ENCODE peak calls at places on chromosomes 6 and 20, in seven cellular contexts. A is breast epithelium, W is psoas muscle, B is spleen, O is cardiac muscle cell, R is left ventricle myocardium inferior, Q is heart right ventricle. H is an unnamed sample. For H3K27me3 and H3K4me1, the result is how much of the 10 kb centered on the place peaks cover.

GRCh38 chr6:19472168-19472567 is 365.0 kb upstream of the ID4 start:
- DNase-seq in Q (no peak), B (no peak), A (no peak), R (no peak), O (peak), W (no peak), H (no peak)

GRCh38 chr6:127539292-127539691 is 20.2 kb upstream of the MTCL3 start:
- DNase-seq in A (no peak), B (no peak), W (no peak), R (no peak), O (peak), Q (no peak), H (no peak)

GRCh38 chr6:17167327-17167979 is 65.6 kb downstream of the STMND1 start:
- DNase-seq in A (no peak), R (peak), W (peak), O (peak), Q (peak), B (no peak), H (no peak)

GRCh38 chr6:158784505-158784904 is 34.7 kb downstream of the EZR start:
- DNase-seq in A (no peak), W (no peak), Q (no peak), R (no peak), O (peak), B (no peak), H (no peak)

GRCh38 chr20:53826597-53827291 is 233.1 kb upstream of the ZNF217 start:
- DNase-seq in B (peak), O (no peak), Q (no peak), A (no peak), W (no peak), R (no peak), H (no peak)

GRCh38 chr20:13856356-13856755 is 71.5 kb downstream of the NDUFAF5 start:
- DNase-seq in W (no peak), R (no peak), B (no peak), O (no peak), Q (no peak), A (no peak), H (no peak)

GRCh38 chr6:48429021-48429420 is 318.0 kb upstream of the PTCHD4 start:
- DNase-seq in A (no peak), B (no peak), O (no peak), R (no peak), Q (no peak), W (no peak), H (no peak)

GRCh38 chr6:119240257-119241123 is 109.1 kb downstream of the MAN1A1 start:
- DNase-seq in B (no peak), O (peak), A (no peak), W (no peak), Q (no peak), R (no peak), H (no peak)

GRCh38 chr6:116969211-116969863 is 92.3 kb downstream of the RFX6 start:
- DNase-seq in B (no peak), W (no peak), A (no peak), O (peak), Q (peak), R (no peak), H (no peak)

GRCh38 chr20:839626-840025 is 6.1 kb downstream of the FAM110A start:
- DNase-seq in W (no peak), Q (no peak), R (no peak), A (no peak), O (no peak), B (no peak), H (no peak)

GRCh38 chr20:7716286-7716972 is 223.8 kb downstream of the HAO1 start:
- DNase-seq in R (no peak), A (no peak), W (no peak), B (no peak), O (peak), Q (no peak), H (no peak)

GRCh38 chr20:50413088-50413500 is 97.1 kb upstream of the PTPN1 start:
- DNase-seq in W (no peak), Q (no peak), B (no peak), A (no peak), O (peak), R (no peak), H (no peak)

GRCh38 chr6:148776321-148776966 is 29.6 kb downstream of the UST start:
- DNase-seq in O (peak), Q (no peak), A (no peak), R (no peak), B (no peak), W (no peak), H (no peak)

GRCh38 chr6:154169193-154169847 is 130.3 kb downstream of the OPRM1 start:
- DNase-seq in R (no peak), A (no peak), O (peak), B (no peak), W (no peak), Q (no peak), H (no peak)

GRCh38 chr6:53302678-53303360 is 45.9 kb downstream of the ELOVL5 start:
- DNase-seq in B (no peak), A (no peak), R (no peak), Q (no peak), W (no peak), O (peak), H (no peak)

GRCh38 chr6:45082091-45082490 is 246.0 kb upstream of the RUNX2 start:
- DNase-seq in Q (no peak), B (no peak), O (peak), A (no peak), R (no peak), W (no peak), H (no peak)

GRCh38 chr6:131643262-131643631 is 6.1 kb downstream of the ENPP3 start:
- DNase-seq in R (no peak), W (no peak), A (no peak), O (no peak), B (no peak), Q (no peak), H (no peak)

DNA sequence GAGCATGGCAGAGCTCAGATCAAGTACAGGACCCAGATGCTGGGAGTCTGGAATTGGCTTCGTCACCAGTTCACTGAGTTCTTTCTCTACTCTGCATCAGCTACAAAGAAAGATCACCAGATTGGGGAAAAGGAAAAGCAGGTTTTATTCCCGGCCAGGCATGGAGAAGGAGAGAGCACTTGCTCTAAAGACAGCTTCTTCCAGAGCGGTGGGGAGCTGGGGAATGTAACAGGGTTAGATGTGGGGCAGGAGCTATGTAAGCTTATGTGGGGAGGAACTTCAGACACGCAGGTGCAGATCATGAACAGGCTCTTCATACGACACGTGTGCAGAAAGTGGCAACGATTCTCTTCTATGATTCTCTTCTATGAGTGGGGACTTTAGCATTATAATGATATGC is 4.9 kb upstream of the ACSS1 start:
- DNase-seq in R (no peak), A (no peak), O (no peak), Q (no peak), B (peak), W (no peak), H (no peak)
- H3K27me3 ChIP-seq in R (under half), A (under half), O (half or more), Q (under half), B (under half), W (under half), H (under half)

DNA sequence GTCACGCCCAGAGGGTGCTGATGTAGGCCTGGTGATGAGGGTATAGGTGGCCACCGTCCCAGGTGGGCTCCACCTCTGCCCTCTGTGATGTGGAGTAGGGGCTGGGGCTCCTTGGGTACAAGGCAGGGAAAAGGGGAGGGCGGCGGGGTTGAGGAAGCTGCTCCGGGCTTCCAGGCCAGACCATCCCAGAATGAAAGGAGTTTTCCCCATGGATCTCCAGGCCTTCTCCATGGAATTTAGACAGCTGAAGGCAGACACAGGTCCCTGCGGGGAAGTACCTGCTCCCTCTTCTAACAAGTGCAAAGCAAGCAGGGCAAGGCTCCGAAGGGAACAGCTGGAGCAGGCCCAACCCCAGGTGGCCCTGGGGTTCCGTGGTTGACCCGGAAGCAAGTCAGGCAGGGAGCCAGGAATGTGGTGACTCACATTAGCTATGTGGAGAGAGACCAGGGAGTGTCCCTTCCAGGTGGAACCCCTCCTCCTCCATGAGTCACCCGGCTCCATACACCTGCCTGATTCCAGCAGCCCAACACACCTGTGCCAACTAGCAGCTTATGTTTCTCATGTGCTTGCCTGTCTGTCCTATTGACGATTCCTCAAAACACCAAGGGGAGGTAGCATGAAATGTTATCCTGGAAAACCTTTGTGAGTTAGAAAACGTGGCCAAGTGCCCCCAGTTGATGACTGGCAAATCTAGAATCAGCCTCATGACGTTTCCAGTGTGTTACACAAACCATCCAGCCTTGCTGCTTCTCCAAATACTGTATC is 59.7 kb upstream of the SNX9 start:
- DNase-seq in R (no peak), O (peak), A (peak), Q (peak), W (peak), B (no peak), H (no peak)
- H3K4me1 ChIP-seq in R (under half), O (under half), A (under half), Q (under half), W (under half), B (half or more), H (half or more)

GRCh38 chr6:125749112-125749863 is at the start of gene HEY2:
- DNase-seq in A (peak), W (peak), Q (peak), O (peak), R (peak), B (peak), H (peak)
- H3K27me3 ChIP-seq in A (under half), W (under half), Q (under half), O (under half), R (under half), B (half or more), H (under half)

GRCh38 chr20:48777005-48777404 is 50.8 kb downstream of the PREX1 start:
- DNase-seq in R (no peak), O (no peak), A (no peak), W (no peak), Q (no peak), B (peak), H (no peak)

GRCh38 chr20:48776306-48776705 is 51.5 kb downstream of the PREX1 start:
- DNase-seq in R (no peak), B (peak), Q (no peak), W (no peak), O (peak), A (no peak), H (no peak)

GRCh38 chr20:48773837-48774418 is 53.9 kb downstream of the PREX1 start:
- DNase-seq in W (no peak), A (no peak), O (peak), Q (no peak), B (peak), R (no peak), H (no peak)

GRCh38 chr20:48772183-48772976 is 55.4 kb downstream of the PREX1 start:
- DNase-seq in W (peak), R (peak), Q (peak), O (no peak), A (no peak), B (peak), H (no peak)

GRCh38 chr20:48774696-48775095 is 53.1 kb downstream of the PREX1 start:
- DNase-seq in A (no peak), W (no peak), B (peak), Q (no peak), O (no peak), R (no peak), H (no peak)
- H3K4me1 ChIP-seq in A (under half), W (under half), B (half or more), Q (under half), O (under half), R (under half), H (under half)

GRCh38 chr6:21491955-21492354 is 101.6 kb upstream of the SOX4 start:
- DNase-seq in O (no peak), R (no peak), Q (no peak), B (no peak), A (no peak), W (no peak), H (no peak)

DNA sequence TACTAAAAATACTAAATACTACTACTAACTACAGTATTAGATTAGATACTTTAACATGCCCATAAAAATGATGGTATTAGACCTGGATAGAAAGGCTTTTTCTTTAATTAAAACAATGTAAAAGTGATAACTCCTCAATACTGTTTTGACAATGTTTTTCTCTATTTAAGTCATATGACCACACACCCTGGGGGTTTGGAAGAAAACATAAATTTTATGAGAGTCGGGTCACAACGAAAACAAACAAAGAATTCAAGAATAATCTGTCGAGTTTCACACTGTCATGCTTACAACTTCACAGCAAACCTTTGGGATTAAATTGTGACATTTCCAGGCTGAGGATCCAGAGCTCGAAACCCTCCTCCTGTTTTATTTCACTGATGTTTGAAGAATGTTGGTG is 107.4 kb upstream of the SOX4 start:
- DNase-seq in B (no peak), Q (no peak), A (no peak), R (no peak), O (no peak), W (no peak), H (no peak)
- H3K27me3 ChIP-seq in B (under half), Q (under half), A (under half), R (under half), O (under half), W (under half), H (under half)

GRCh38 chr6:134764741-134765140 is 185.2 kb downstream of the ALDH8A1 start:
- DNase-seq in R (no peak), Q (no peak), B (no peak), A (no peak), W (no peak), O (peak), H (no peak)
- H3K4me1 ChIP-seq in R (under half), Q (under half), B (under half), A (under half), W (under half), O (under half), H (under half)

GRCh38 chr20:43185901-43186300 is 3.8 kb downstream of the PTPRT start:
- DNase-seq in A (no peak), Q (no peak), O (no peak), B (no peak), W (no peak), R (no peak), H (no peak)
- H3K27me3 ChIP-seq in A (under half), Q (half or more), O (under half), B (half or more), W (under half), R (half or more), H (under half)

H was measured in thoracic aorta.